ENCODE peak calls at places on chromosomes 2 and 18, in four cellular contexts. One of them, this sample, is unnamed.

GRCh38 chr2:19649785-19650380 is 251.9 kb downstream of the TTC32 start:
- DNase-seq in kidney epithelial cell: peak
- DNase-seq in GM23338: no peak
- DNase-seq in fibroblast of lung: peak
- DNase-seq in this sample: peak

GRCh38 chr2:213084261-213084660 is 67.2 kb downstream of the IKZF2 start:
- DNase-seq in fibroblast of lung: no peak
- DNase-seq in GM23338: no peak
- DNase-seq in kidney epithelial cell: no peak
- DNase-seq in this sample: no peak

GRCh38 chr2:7860693-7861092 is 821.2 kb upstream of the ID2 start:
- DNase-seq in kidney epithelial cell: no peak
- DNase-seq in GM23338: no peak
- DNase-seq in fibroblast of lung: peak
- DNase-seq in this sample: no peak

GRCh38 chr2:8176837-8177236 is 505.0 kb upstream of the ID2 start:
- DNase-seq in fibroblast of lung: no peak
- DNase-seq in kidney epithelial cell: no peak
- DNase-seq in GM23338: no peak
- DNase-seq in this sample: no peak

GRCh38 chr2:108184421-108184820 is 55.3 kb upstream of the SULT1C3 start:
- DNase-seq in GM23338: peak
- DNase-seq in fibroblast of lung: peak
- DNase-seq in kidney epithelial cell: no peak
- DNase-seq in this sample: peak

GRCh38 chr18:35376742-35377695 is at the start of gene ZNF396:
- DNase-seq in GM23338: peak
- DNase-seq in fibroblast of lung: peak
- DNase-seq in kidney epithelial cell: peak
- DNase-seq in this sample: peak

GRCh38 chr2:74379851-74380789 is at the start of gene DCTN1:
- DNase-seq in GM23338: peak
- DNase-seq in kidney epithelial cell: peak
- DNase-seq in fibroblast of lung: peak
- DNase-seq in this sample: peak

GRCh38 chr2:46818141-46818552 is 97.5 kb downstream of the MCFD2 start:
- DNase-seq in fibroblast of lung: peak
- DNase-seq in kidney epithelial cell: no peak
- DNase-seq in GM23338: no peak
- DNase-seq in this sample: no peak

GRCh38 chr18:79487198-79488165 is 91.8 kb downstream of the NFATC1 start:
- DNase-seq in fibroblast of lung: no peak
- DNase-seq in kidney epithelial cell: no peak
- DNase-seq in GM23338: no peak
- DNase-seq in this sample: no peak

GRCh38 chr2:162989507-162989906 is 150.9 kb upstream of the KCNH7 start:
- DNase-seq in kidney epithelial cell: no peak
- DNase-seq in fibroblast of lung: no peak
- DNase-seq in GM23338: peak
- DNase-seq in this sample: no peak

GRCh38 chr2:99399795-99400194 is 62.6 kb downstream of the EIF5B start:
- DNase-seq in fibroblast of lung: no peak
- DNase-seq in kidney epithelial cell: no peak
- DNase-seq in GM23338: no peak
- DNase-seq in this sample: no peak

GRCh38 chr18:9008709-9009635 is 93.5 kb upstream of the NDUFV2 start:
- DNase-seq in fibroblast of lung: no peak
- DNase-seq in kidney epithelial cell: no peak
- DNase-seq in GM23338: no peak
- DNase-seq in this sample: no peak

GRCh38 chr18:6414118-6414722 is 491 bp downstream of the L3MBTL4 start:
- DNase-seq in kidney epithelial cell: no peak
- DNase-seq in GM23338: peak
- DNase-seq in fibroblast of lung: peak
- DNase-seq in this sample: no peak

GRCh38 chr18:49652841-49653240 is 91.0 kb downstream of the LIPG start:
- DNase-seq in kidney epithelial cell: no peak
- DNase-seq in GM23338: no peak
- DNase-seq in fibroblast of lung: no peak
- DNase-seq in this sample: peak

GRCh38 chr2:239882335-239882734 is 142.8 kb downstream of the NDUFA10 start:
- DNase-seq in fibroblast of lung: peak
- DNase-seq in kidney epithelial cell: no peak
- DNase-seq in GM23338: peak
- DNase-seq in this sample: peak

GRCh38 chr2:234146087-234146826 is 95.8 kb downstream of the SPP2 start:
- DNase-seq in fibroblast of lung: peak
- DNase-seq in kidney epithelial cell: peak
- DNase-seq in GM23338: no peak
- DNase-seq in this sample: peak

GRCh38 chr18:36532815-36533214 is 235.3 kb downstream of the FHOD3 start:
- DNase-seq in GM23338: no peak
- DNase-seq in kidney epithelial cell: no peak
- DNase-seq in fibroblast of lung: no peak
- DNase-seq in this sample: no peak

GRCh38 chr2:203670939-203671338 is 35.5 kb upstream of the CD28 start:
- DNase-seq in fibroblast of lung: peak
- DNase-seq in kidney epithelial cell: no peak
- DNase-seq in GM23338: no peak
- DNase-seq in this sample: peak

GRCh38 chr2:114548151-114548550 is 105.7 kb downstream of the DPP10 start:
- DNase-seq in GM23338: no peak
- DNase-seq in kidney epithelial cell: no peak
- DNase-seq in fibroblast of lung: no peak
- DNase-seq in this sample: no peak

GRCh38 chr2:209936106-209936663 is 66.3 kb upstream of the RPE start:
- DNase-seq in fibroblast of lung: peak
- DNase-seq in GM23338: no peak
- DNase-seq in kidney epithelial cell: no peak
- DNase-seq in this sample: no peak
- TF ChIP-seq CTCF in fibroblast of lung: peak
- TF ChIP-seq CTCF in GM23338: peak
- TF ChIP-seq CTCF in kidney epithelial cell: peak
- TF ChIP-seq CTCF in this sample: peak

GRCh38 chr2:38038682-38039081 is 37.3 kb downstream of the CYP1B1 start:
- DNase-seq in fibroblast of lung: no peak
- DNase-seq in kidney epithelial cell: no peak
- DNase-seq in GM23338: no peak
- DNase-seq in this sample: no peak

GRCh38 chr2:38039111-38039510 is 36.8 kb downstream of the CYP1B1 start:
- DNase-seq in kidney epithelial cell: no peak
- DNase-seq in GM23338: no peak
- DNase-seq in fibroblast of lung: peak
- DNase-seq in this sample: peak

GRCh38 chr2:38039511-38039910 is 36.4 kb downstream of the CYP1B1 start:
- DNase-seq in fibroblast of lung: no peak
- DNase-seq in GM23338: no peak
- DNase-seq in kidney epithelial cell: no peak
- DNase-seq in this sample: no peak

GRCh38 chr2:38037325-38037724 is 38.6 kb downstream of the CYP1B1 start:
- DNase-seq in GM23338: no peak
- DNase-seq in fibroblast of lung: no peak
- DNase-seq in kidney epithelial cell: no peak
- DNase-seq in this sample: no peak

DNA sequence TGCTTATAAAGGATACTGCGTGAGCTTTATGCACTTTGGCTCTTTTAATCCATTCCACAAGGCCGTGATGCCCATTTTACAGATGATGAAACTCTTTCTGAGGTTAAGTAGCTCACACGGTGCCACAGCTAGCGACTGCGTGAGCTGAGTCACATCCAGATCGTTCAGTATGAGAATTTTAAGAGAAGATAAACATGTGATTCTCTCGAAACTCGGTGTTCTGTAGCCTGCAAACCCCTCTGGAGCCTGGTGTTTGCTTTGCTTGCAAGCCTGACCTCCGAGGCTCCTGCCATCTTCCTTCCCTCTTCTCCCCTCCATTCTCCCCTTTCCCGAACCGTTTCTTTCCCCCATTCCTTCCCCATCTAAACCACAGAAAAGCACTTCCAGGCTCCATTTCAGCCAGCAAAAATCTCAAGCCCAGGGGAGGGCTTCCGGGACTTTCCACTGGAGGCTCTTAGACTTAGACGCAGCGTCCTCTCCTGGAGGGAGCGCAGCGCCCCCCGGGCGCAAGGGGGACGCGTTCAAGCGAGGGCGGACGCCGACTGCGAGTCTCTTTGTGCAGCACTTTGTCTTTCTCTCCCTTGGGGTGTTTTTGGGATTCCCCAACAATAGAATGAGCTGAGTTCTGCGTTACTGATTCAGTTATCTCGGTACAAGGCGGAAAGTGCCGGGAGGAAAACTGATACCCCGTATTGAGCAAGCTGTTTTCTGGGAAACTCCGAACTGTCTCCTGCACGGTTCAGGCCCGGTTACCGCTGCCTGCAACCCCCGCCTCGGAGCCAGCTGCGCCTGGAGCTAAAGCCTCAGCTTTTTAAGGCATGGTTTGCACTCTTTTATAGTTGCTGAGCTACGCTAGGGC is 38.0 kb downstream of the CYP1B1 start:
- DNase-seq in kidney epithelial cell: no peak
- DNase-seq in GM23338: peak
- DNase-seq in fibroblast of lung: peak
- DNase-seq in this sample: peak
- H3K4me3 ChIP-seq in kidney epithelial cell: peak
- H3K4me3 ChIP-seq in GM23338: peak
- H3K4me3 ChIP-seq in fibroblast of lung: peak
- H3K4me3 ChIP-seq in this sample: peak

GRCh38 chr2:110741491-110741980 is 9.2 kb downstream of the ACOXL start:
- DNase-seq in GM23338: peak
- DNase-seq in fibroblast of lung: no peak
- DNase-seq in kidney epithelial cell: peak
- DNase-seq in this sample: no peak
- TF ChIP-seq CTCF in GM23338: peak
- TF ChIP-seq CTCF in fibroblast of lung: no peak
- TF ChIP-seq CTCF in kidney epithelial cell: no peak
- TF ChIP-seq CTCF in this sample: no peak

GRCh38 chr2:230225486-230225885 is at the start of gene SP140:
- DNase-seq in GM23338: no peak
- DNase-seq in kidney epithelial cell: no peak
- DNase-seq in fibroblast of lung: no peak
- DNase-seq in this sample: no peak
- H3K4me3 ChIP-seq in GM23338: no peak
- H3K4me3 ChIP-seq in kidney epithelial cell: no peak
- H3K4me3 ChIP-seq in fibroblast of lung: no peak
- H3K4me3 ChIP-seq in this sample: no peak

GRCh38 chr2:208407667-208408066 is 1.1 kb downstream of the PTH2R start:
- DNase-seq in fibroblast of lung: peak
- DNase-seq in GM23338: peak
- DNase-seq in kidney epithelial cell: no peak
- DNase-seq in this sample: peak
- TF ChIP-seq CTCF in fibroblast of lung: no peak
- TF ChIP-seq CTCF in GM23338: peak
- TF ChIP-seq CTCF in kidney epithelial cell: peak
- TF ChIP-seq CTCF in this sample: peak

This sample was measured in fibroblast of pulmonary artery.